ENCODE peak calls at places on chromosomes 13 and 19, in six cellular contexts. Z is neuronal stem cell, P is DND-41, I is OCI-LY7, Y is mammary epithelial cell, A is GM23248. F is an unnamed sample. For H3K4me1, the result is how much of the 10 kb centered on the place peaks cover.

GRCh38 chr19:1076951-1077350 is 10.0 kb downstream of the ARHGAP45 start:
- DNase-seq in P (peak), Z (no peak), Y (peak), I (peak), A (peak), F (peak)

GRCh38 chr19:4140237-4140711 is 13.2 kb upstream of the CREB3L3 start:
- DNase-seq in Y (peak), I (peak), P (peak), Z (peak), A (peak), F (peak)

GRCh38 chr13:30125422-30126073 is 181.8 kb downstream of the KATNAL1 start:
- DNase-seq in Z (no peak), P (no peak), Y (peak), I (no peak), A (peak), F (no peak)

GRCh38 chr13:31970237-31970930 is 61.2 kb upstream of the FRY start:
- DNase-seq in I (no peak), P (no peak), Y (peak), Z (no peak), A (peak), F (no peak)

GRCh38 chr19:13985771-13986347 is 20.3 kb downstream of the RFX1 start:
- DNase-seq in Y (no peak), P (no peak), Z (no peak), A (no peak), I (peak), F (peak)

GRCh38 chr13:104943331-104943730 is 1592.1 kb downstream of the EFNB2 start:
- DNase-seq in A (no peak), Y (no peak), I (no peak), P (no peak), Z (no peak), F (no peak)

GRCh38 chr19:18053571-18054219 is 33.0 kb downstream of the IL12RB1 start:
- DNase-seq in Y (no peak), I (no peak), P (peak), A (peak), Z (no peak), F (no peak)

GRCh38 chr19:44585371-44586141 is 27.8 kb upstream of the IGSF23 start:
- DNase-seq in I (no peak), Y (peak), P (no peak), Z (no peak), A (peak), F (peak)

GRCh38 chr19:3125900-3126524 is 9.8 kb upstream of the GNA15 start:
- DNase-seq in Z (no peak), A (peak), I (peak), P (peak), Y (peak), F (peak)

GRCh38 chr19:18091217-18091608 is 4.5 kb upstream of the IL12RB1 start:
- DNase-seq in A (no peak), Z (no peak), Y (no peak), I (peak), P (peak), F (peak)

GRCh38 chr19:43625918-43626579 is 6.6 kb upstream of the ZNF428 start:
- DNase-seq in I (no peak), Z (no peak), A (peak), Y (no peak), P (peak), F (peak)

GRCh38 chr19:39515551-39516191 is 732 bp downstream of the SELENOV start:
- DNase-seq in I (no peak), P (no peak), Y (no peak), A (no peak), Z (no peak), F (no peak)

GRCh38 chr13:102399791-102400618 is 1.8 kb downstream of the FGF14 start:
- DNase-seq in I (no peak), Z (no peak), A (peak), P (no peak), Y (peak), F (no peak)

GRCh38 chr13:95288899-95289500 is 12.3 kb downstream of the ABCC4 start:
- DNase-seq in I (no peak), P (no peak), Z (no peak), A (no peak), Y (no peak), F (no peak)

GRCh38 chr19:52725528-52725961 is 9.3 kb downstream of the ZNF611 start:
- DNase-seq in P (no peak), A (no peak), Z (no peak), I (no peak), Y (no peak), F (no peak)

GRCh38 chr19:2327773-2328400 is 499 bp downstream of the LSM7 start:
- DNase-seq in P (peak), Y (peak), I (peak), A (peak), Z (peak), F (peak)

GRCh38 chr19:39705578-39706188 is 1.4 kb downstream of the LGALS14 start:
- DNase-seq in A (no peak), P (no peak), Y (no peak), Z (no peak), I (no peak), F (peak)

GRCh38 chr13:24173775-24174174 is 13.3 kb downstream of the SPATA13 start:
- DNase-seq in P (no peak), Z (no peak), A (no peak), Y (no peak), I (no peak), F (no peak)

GRCh38 chr19:40804783-40805242 is 5.8 kb downstream of the EGLN2 start:
- DNase-seq in A (peak), Y (no peak), P (no peak), I (peak), Z (no peak), F (peak)

GRCh38 chr19:8639821-8640401 is 9.5 kb downstream of the NFILZ start:
- DNase-seq in A (no peak), I (no peak), Z (no peak), P (no peak), Y (no peak), F (no peak)

GRCh38 chr19:7483720-7484201 is 5.1 kb downstream of the PEX11G start:
- DNase-seq in I (no peak), Y (no peak), P (no peak), Z (no peak), A (no peak), F (no peak)

GRCh38 chr19:48419158-48419920 is 25.9 kb downstream of the GRIN2D start:
- DNase-seq in I (peak), Y (no peak), Z (peak), A (peak), P (peak), F (peak)

GRCh38 chr13:95644611-95645052 is at the start of gene DZIP1:
- DNase-seq in A (peak), Z (peak), P (no peak), I (no peak), Y (peak), F (no peak)

GRCh38 chr13:49814551-49815270 is 22.2 kb upstream of the KPNA3 start:
- DNase-seq in A (peak), Z (no peak), P (no peak), Y (no peak), I (no peak), F (no peak)

GRCh38 chr13:26022538-26023292 is 29.1 kb downstream of the SHISA2 start:
- DNase-seq in Z (no peak), Y (peak), A (peak), I (no peak), P (no peak), F (no peak)

GRCh38 chr13:23134542-23134941 is 46.2 kb upstream of the SGCG start:
- DNase-seq in I (no peak), P (no peak), Z (no peak), A (no peak), Y (no peak), F (no peak)

GRCh38 chr19:38209671-38210457 is 14.2 kb downstream of the DPF1 start:
- DNase-seq in P (no peak), A (peak), Z (peak), I (no peak), Y (no peak), F (no peak)

GRCh38 chr19:33458171-33458633 is 63.4 kb downstream of the PEPD start:
- DNase-seq in Y (no peak), P (no peak), I (no peak), Z (no peak), A (no peak), F (no peak)

GRCh38 chr19:39492788-39493187 is 6.0 kb upstream of the DLL3 start:
- DNase-seq in A (no peak), Y (no peak), I (no peak), Z (no peak), P (no peak), F (no peak)

GRCh38 chr13:29472317-29472961 is 123.0 kb downstream of the SLC7A1 start:
- DNase-seq in Y (peak), Z (no peak), A (peak), P (peak), I (peak), F (peak)

GRCh38 chr13:80707000-80707983 is 366.4 kb upstream of the SPRY2 start:
- DNase-seq in Y (no peak), I (no peak), Z (no peak), A (no peak), P (no peak), F (no peak)

GRCh38 chr13:51223284-51224270 is 1.4 kb downstream of the FAM124A start:
- DNase-seq in P (no peak), A (no peak), Y (no peak), I (no peak), Z (no peak), F (no peak)

DNA sequence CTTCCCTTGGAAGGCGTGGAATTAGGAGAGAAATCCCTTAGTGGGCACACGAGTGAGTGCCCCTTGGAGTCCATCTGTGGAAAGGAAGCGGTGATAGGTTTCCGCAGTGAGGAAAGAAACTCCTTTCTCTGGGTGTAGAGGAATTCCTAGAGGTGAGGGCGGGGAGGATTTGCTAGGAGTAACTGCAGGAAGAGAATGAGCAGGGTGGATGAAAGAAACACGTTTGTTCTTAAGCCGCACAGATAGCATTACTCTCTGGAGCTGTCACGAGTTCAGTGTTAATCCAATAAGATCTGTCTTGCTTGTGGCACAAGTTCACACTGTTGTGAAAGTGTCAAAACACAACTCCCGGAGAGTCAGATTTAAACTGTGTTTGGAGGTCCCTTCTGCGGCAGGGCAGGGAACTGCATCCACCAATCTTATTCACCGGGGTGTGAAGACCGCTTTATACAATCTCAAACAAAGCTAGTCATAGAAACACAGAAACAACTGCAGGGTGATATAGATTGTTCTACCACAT is 1.2 kb downstream of the KL start:
- DNase-seq in A (peak), Z (no peak), I (peak), Y (peak), P (no peak), F (peak)
- H2AFZ ChIP-seq in A (no peak), Z (peak), I (no peak), Y (peak), P (no peak), F (no peak)

GRCh38 chr13:111622051-111622531 is 301.6 kb downstream of the TEX29 start:
- DNase-seq in I (no peak), Z (no peak), A (no peak), Y (no peak), P (no peak), F (no peak)

GRCh38 chr13:111623170-111623569 is 302.7 kb downstream of the TEX29 start:
- DNase-seq in Z (no peak), A (no peak), I (no peak), Y (no peak), P (no peak), F (no peak)

GRCh38 chr13:111625526-111626315 is 305.3 kb downstream of the TEX29 start:
- DNase-seq in Y (no peak), Z (no peak), P (no peak), A (no peak), I (no peak), F (no peak)

GRCh38 chr13:111626371-111627305 is 306.2 kb downstream of the TEX29 start:
- DNase-seq in Y (no peak), I (no peak), P (no peak), A (no peak), Z (no peak), F (no peak)

DNA sequence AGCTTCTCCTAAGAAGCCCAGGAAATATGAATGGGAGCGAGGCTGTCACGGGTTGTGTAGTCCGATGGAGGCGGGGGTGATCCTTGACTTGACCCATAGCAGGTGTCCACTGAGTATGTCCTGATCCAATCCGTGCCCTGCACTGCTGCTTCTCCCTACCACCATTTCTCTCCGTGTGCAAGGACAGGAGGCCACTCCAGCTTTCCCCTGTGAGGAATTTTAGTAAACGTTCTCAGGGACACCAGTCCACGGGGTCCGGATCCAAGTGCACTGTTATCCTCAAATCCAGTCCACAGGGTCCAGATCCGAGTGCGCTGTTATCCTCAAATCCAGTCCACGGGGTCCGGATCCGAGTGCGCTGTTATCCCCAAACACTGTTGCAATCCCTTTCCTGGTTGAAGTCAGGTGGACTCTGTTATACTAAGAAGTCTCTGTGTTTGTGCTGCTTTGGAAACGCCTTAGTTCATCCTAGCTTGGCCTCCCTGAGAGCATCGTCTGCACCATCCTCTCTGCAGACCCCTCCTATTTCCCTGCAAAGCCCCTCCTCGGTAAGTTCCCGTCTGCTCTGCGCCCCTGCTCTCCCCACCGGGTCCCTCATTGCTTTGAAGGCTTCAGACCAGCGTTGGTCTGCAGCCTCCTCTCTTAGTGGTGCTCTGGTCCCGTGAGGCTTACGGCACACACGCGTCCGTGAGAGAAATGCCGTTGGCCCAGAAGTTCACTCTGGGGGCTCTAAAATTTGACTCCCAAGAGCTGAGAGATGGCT is 303.5 kb downstream of the TEX29 start:
- DNase-seq in Z (no peak), A (no peak), P (no peak), I (no peak), Y (no peak), F (no peak)
- H3K4me1 ChIP-seq in Z (under half), A (under half), P (under half), I (under half), Y (under half), F (under half)

GRCh38 chr19:6279931-6280591 is at the start of gene MLLT1:
- DNase-seq in Y (peak), P (peak), I (peak), A (peak), Z (peak), F (peak)

GRCh38 chr19:6279620-6279930 is 200 bp downstream of the MLLT1 start:
- DNase-seq in A (no peak), Y (no peak), P (no peak), Z (no peak), I (no peak), F (no peak)

GRCh38 chr19:6278051-6278450 is 1.7 kb downstream of the MLLT1 start:
- DNase-seq in I (no peak), Z (no peak), Y (no peak), P (no peak), A (no peak), F (no peak)

GRCh38 chr19:6276447-6276846 is 3.3 kb downstream of the MLLT1 start:
- DNase-seq in I (no peak), Y (no peak), P (no peak), A (peak), Z (no peak), F (no peak)

GRCh38 chr19:6278740-6279619 is 795 bp downstream of the MLLT1 start:
- DNase-seq in I (peak), Z (no peak), A (peak), P (peak), Y (no peak), F (peak)
- H2AFZ ChIP-seq in I (no peak), Z (peak), A (no peak), P (peak), Y (peak), F (no peak)

GRCh38 chr13:110913911-110914292 is 967 bp downstream of the ANKRD10 start:
- DNase-seq in A (peak), P (no peak), I (peak), Z (no peak), Y (peak), F (no peak)
- H3K4me1 ChIP-seq in A (under half), P (under half), I (under half), Z (under half), Y (under half), F (under half)

F was measured in Karpas-422.